ENCODE peak calls at places on chromosome 13, in seven cellular contexts. U, F, V, H, P, M and Q are unnamed samples.

GRCh38 chr13:113098163-113098732 is 7.3 kb upstream of the F7 start:
- DNase-seq in F (no peak), U (no peak), H (no peak), V (no peak), M (no peak), P (no peak), Q (no peak)

GRCh38 chr13:113155982-113156655 is 2.3 kb upstream of the PROZ start:
- DNase-seq in F (no peak), U (no peak), H (no peak), V (no peak), P (no peak), M (no peak), Q (no peak)

GRCh38 chr13:114064516-114065140 is 67.8 kb downstream of the RASA3 start:
- DNase-seq in P (no peak), M (no peak), U (peak; percentile 20), F (peak; percentile 79), H (peak; percentile 51), V (no peak), Q (no peak)

GRCh38 chr13:73204916-73205315 is 146.1 kb downstream of the KLF5 start:
- DNase-seq in M (no peak), V (no peak), F (no peak), P (no peak), H (no peak), U (no peak), Q (no peak)

GRCh38 chr13:78060966-78061365 is 142.3 kb upstream of the EDNRB start:
- DNase-seq in V (no peak), P (no peak), U (no peak), M (no peak), H (peak; percentile 54), F (no peak), Q (no peak)

GRCh38 chr13:61406275-61406674 is 9.4 kb downstream of the PCDH20 start:
- DNase-seq in U (no peak), M (no peak), F (no peak), V (no peak), H (no peak), P (no peak), Q (no peak)

GRCh38 chr13:65943711-65944110 is 1286.4 kb downstream of the PCDH9 start:
- DNase-seq in M (no peak), F (no peak), V (no peak), U (no peak), H (no peak), P (no peak), Q (no peak)

GRCh38 chr13:59691501-59692066 is 472.1 kb downstream of the DIAPH3 start:
- DNase-seq in V (no peak), P (no peak), U (no peak), F (no peak), H (no peak), M (no peak), Q (no peak)

GRCh38 chr13:101714195-101714594 is 261.7 kb downstream of the ITGBL1 start:
- DNase-seq in F (no peak), P (no peak), M (no peak), U (no peak), H (no peak), V (no peak), Q (no peak)

GRCh38 chr13:93942016-93942415 is 537.5 kb downstream of the DCT start:
- DNase-seq in V (no peak), U (no peak), P (no peak), H (no peak), M (no peak), F (no peak), Q (no peak)

GRCh38 chr13:62119739-62120700 is 704.4 kb upstream of the PCDH20 start:
- DNase-seq in F (no peak), M (no peak), V (no peak), U (peak; percentile 31), H (no peak), P (no peak), Q (no peak)

GRCh38 chr13:31807090-31807541 is 67.8 kb downstream of the RXFP2 start:
- DNase-seq in V (no peak), M (no peak), F (no peak), H (no peak), U (no peak), P (no peak), Q (peak; percentile 44)

GRCh38 chr13:101416181-101417042 is at the start of gene NALCN:
- DNase-seq in H (no peak), M (no peak), P (no peak), U (peak; percentile 39), V (peak; percentile 78), F (no peak), Q (no peak)

GRCh38 chr13:30619731-30620130 is 2.0 kb downstream of the USPL1 start:
- DNase-seq in H (no peak), M (no peak), F (no peak), P (no peak), U (peak; percentile 10), V (no peak), Q (no peak)
- H3K27ac ChIP-seq in H (peak overlapping the region; percentile 34), M (no peak overlapping the region), F (no peak overlapping the region), P (no peak overlapping the region), U (no peak overlapping the region), V (no peak overlapping the region), Q (no peak overlapping the region)

GRCh38 chr13:55069746-55070145 is 2041.1 kb downstream of the OLFM4 start:
- DNase-seq in U (no peak), P (no peak), V (no peak), H (no peak), F (no peak), M (no peak), Q (no peak)

DNA sequence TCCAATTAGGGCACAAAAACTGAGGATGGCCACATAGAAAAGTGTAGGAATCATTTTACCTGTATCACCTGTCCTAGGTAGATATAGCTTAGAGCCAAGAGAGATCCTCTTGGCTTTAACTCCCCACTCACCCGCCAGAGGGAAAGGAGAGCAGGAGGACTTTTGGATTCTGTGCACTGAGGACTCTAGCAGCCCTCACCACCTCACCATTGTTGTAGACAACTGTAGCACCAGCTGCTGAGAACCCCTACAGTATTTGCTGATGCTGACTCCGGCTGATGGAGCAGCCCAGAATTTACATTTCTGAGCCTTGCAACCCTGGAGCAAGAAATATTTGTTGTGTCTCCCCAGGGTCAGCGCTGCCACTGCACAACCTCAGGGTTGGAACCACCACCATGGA is 2044.4 kb downstream of the OLFM4 start:
- DNase-seq in U (no peak), P (no peak), M (no peak), F (no peak), H (no peak), V (no peak), Q (no peak)
- H3K9me3 ChIP-seq in U (no peaks in the 10 kb centered on the region), P (no peaks in the 10 kb centered on the region), M (no peaks in the 10 kb centered on the region), F (no peaks in the 10 kb centered on the region), H (no peaks in the 10 kb centered on the region), V (no peaks in the 10 kb centered on the region), Q (no peaks in the 10 kb centered on the region)

GRCh38 chr13:104011505-104012270 is 945.5 kb upstream of the SLC10A2 start:
- DNase-seq in P (no peak), U (peak; percentile 7), F (no peak), H (peak; percentile 31), M (no peak), V (peak; percentile 63), Q (no peak)
- H3K4me3 ChIP-seq in P (no peak overlapping the region), U (peak overlapping the region; percentile 35), F (peak overlapping the region; percentile 14), H (peak overlapping the region; percentile 7), M (no peak overlapping the region), V (no peak overlapping the region), Q (no peak overlapping the region)

DNA sequence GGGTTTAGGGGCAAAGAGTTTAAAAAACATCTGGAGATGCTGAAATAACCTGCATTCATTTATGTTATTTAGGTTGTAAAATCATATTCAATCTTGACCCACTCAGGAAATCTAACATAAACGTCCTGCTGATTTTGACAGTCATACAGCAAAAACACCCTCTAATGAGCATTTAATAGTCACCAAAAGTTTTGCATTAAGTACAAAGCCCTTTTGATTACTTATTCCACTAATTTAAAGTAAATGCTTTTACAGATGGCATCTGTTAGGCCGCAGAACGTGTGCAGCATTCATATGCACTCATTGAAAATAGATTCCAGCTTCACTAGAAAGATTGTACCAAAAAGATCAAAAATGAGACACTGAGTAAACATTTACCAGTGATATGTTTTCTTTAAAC is 1295.1 kb downstream of the EFNB2 start:
- DNase-seq in H (no peak), P (no peak), F (no peak), M (no peak), U (no peak), V (no peak), Q (no peak)
- H3K27ac ChIP-seq in H (no peak overlapping the region), P (no peak overlapping the region), F (no peak overlapping the region), M (no peak overlapping the region), U (no peak overlapping the region), V (no peak overlapping the region), Q (no peak overlapping the region)

GRCh38 chr13:104382941-104383340 is 1316.7 kb upstream of the SLC10A2 start:
- DNase-seq in M (no peak), V (no peak), H (no peak), F (no peak), P (no peak), U (no peak), Q (no peak)

GRCh38 chr13:104389722-104390121 is 1323.5 kb upstream of the SLC10A2 start:
- DNase-seq in U (peak; percentile 2), P (no peak), F (no peak), V (no peak), H (no peak), M (no peak), Q (no peak)

GRCh38 chr13:104387514-104387913 is 1321.3 kb upstream of the SLC10A2 start:
- DNase-seq in P (no peak), U (no peak), M (no peak), F (no peak), H (no peak), V (no peak), Q (no peak)

GRCh38 chr13:104385409-104385808 is 1319.2 kb upstream of the SLC10A2 start:
- DNase-seq in P (no peak), F (no peak), H (no peak), U (peak; percentile 76), V (no peak), M (no peak), Q (no peak)
- H3K9me3 ChIP-seq in P (no peaks in the 10 kb centered on the region), F (no peaks in the 10 kb centered on the region), H (no peaks in the 10 kb centered on the region), U (no peaks in the 10 kb centered on the region), V (peaks cover 38% of the 10 kb centered on the region), M (no peaks in the 10 kb centered on the region), Q (no peaks in the 10 kb centered on the region)

DNA sequence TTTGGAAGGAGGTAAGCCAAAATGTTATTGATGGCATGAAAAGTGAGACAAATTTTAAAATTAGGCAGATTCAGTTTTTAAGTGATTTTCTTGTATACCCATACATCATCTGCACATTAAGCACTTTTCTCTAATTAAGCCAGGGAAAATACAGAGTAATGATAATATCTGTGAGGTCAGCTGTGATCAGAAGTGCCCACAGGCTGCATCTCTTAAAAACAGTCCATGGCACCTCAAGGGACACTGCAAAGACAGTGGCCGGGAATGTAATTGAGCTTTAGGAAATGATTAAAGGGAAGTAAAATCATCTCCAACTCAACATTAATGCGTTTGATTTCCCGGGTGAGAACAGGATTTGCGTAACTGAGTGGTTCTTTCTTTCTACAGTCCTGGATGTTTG is 2.0 kb downstream of the COL4A1 start:
- DNase-seq in H (no peak), U (no peak), V (no peak), P (no peak), M (no peak), F (no peak), Q (no peak)
- H3K4me3 ChIP-seq in H (peak overlapping the region; percentile 63), U (peak overlapping the region; percentile 72), V (peak overlapping the region; percentile 92), P (no peak overlapping the region), M (no peak overlapping the region), F (peak overlapping the region; percentile 83), Q (no peak overlapping the region)

GRCh38 chr13:99263386-99263785 is 5.2 kb upstream of the GPR18 start:
- DNase-seq in M (no peak), U (no peak), P (no peak), H (no peak), V (no peak), F (no peak), Q (no peak)
- H3K27ac ChIP-seq in M (no peak overlapping the region), U (no peak overlapping the region), P (no peak overlapping the region), H (no peak overlapping the region), V (no peak overlapping the region), F (no peak overlapping the region), Q (no peak overlapping the region)